ENCODE peak calls at places on chromosomes 5 and 9, in ten cellular contexts. B is stimulated activated CD4-positive, alpha-beta T cell treated with anti-CD3 and anti-CD28 coated beads, Interleukin-4, amount 100 ng/mL, for 4 hours; M is mammary epithelial cell; H is stimulated activated naive B cell treated with anti-CD40 and anti-IgM and Interleukin-4, amounts not matched to agents 10 μg/mL and 1 μg/mL and 100 μg/mL, for 72 hours; J is Caco-2; P is NCI-H1105; A is lower leg skin; R is AG10803; L is NCI-H1417 treated with DMSO at 0.1 percent for 48 hours; F is HEK293T. I is an unnamed sample.

GRCh38 chr9:37029776-37030590 is 4.1 kb downstream of the PAX5 start:
- DNase-seq in B (no peak), M (peak), H (peak), J (no peak), P (no peak), A (no peak), R (no peak), L (no peak), F (no peak), I (no peak)

GRCh38 chr9:88722753-88723152 is 187.8 kb downstream of the NXNL2 start:
- DNase-seq in B (no peak), M (peak), H (no peak), J (no peak), P (no peak), A (no peak), R (no peak), L (no peak), F (no peak), I (no peak)

GRCh38 chr9:81312346-81312745 is 377.0 kb downstream of the TLE1 start:
- DNase-seq in B (no peak), M (no peak), H (no peak), J (no peak), P (no peak), A (no peak), R (no peak), L (no peak), F (no peak), I (no peak)

GRCh38 chr5:15450473-15450872 is 49.5 kb upstream of the FBXL7 start:
- DNase-seq in B (no peak), M (no peak), H (no peak), J (no peak), P (no peak), A (no peak), R (no peak), L (no peak), F (no peak), I (no peak)

GRCh38 chr9:19998153-19998552 is 209.3 kb upstream of the SLC24A2 start:
- DNase-seq in B (no peak), M (no peak), H (no peak), J (no peak), P (no peak), A (no peak), R (peak), L (no peak), F (no peak), I (no peak)

GRCh38 chr5:108681079-108681921 is 66.4 kb upstream of the FER start:
- DNase-seq in B (no peak), M (peak), H (peak), J (peak), P (no peak), A (peak), R (peak), L (no peak), F (peak), I (no peak)

GRCh38 chr9:137474271-137474670 is 15.1 kb upstream of the NSMF start:
- DNase-seq in B (no peak), M (no peak), H (no peak), J (no peak), P (no peak), A (no peak), R (no peak), L (no peak), F (no peak), I (no peak)

GRCh38 chr9:120764476-120764875 is 28.7 kb downstream of the FBXW2 start:
- DNase-seq in B (no peak), M (no peak), H (no peak), J (no peak), P (no peak), A (no peak), R (no peak), L (no peak), F (no peak), I (no peak)

GRCh38 chr5:35171991-35172390 is 58.3 kb downstream of the PRLR start:
- DNase-seq in B (no peak), M (no peak), H (no peak), J (no peak), P (no peak), A (no peak), R (no peak), L (no peak), F (no peak), I (no peak)

GRCh38 chr5:77076961-77077820 is 9.9 kb downstream of the ZBED3 start:
- DNase-seq in B (peak), M (peak), H (peak), J (no peak), P (peak), A (no peak), R (peak), L (no peak), F (no peak), I (peak)

GRCh38 chr5:60092671-60093422 is 199.3 kb upstream of the PDE4D start:
- DNase-seq in B (no peak), M (peak), H (no peak), J (no peak), P (no peak), A (no peak), R (peak), L (no peak), F (no peak), I (no peak)

GRCh38 chr5:174317261-174317894 is 271.9 kb downstream of the NSG2 start:
- DNase-seq in B (no peak), M (peak), H (no peak), J (peak), P (peak), A (no peak), R (peak), L (no peak), F (peak), I (no peak)

GRCh38 chr5:135447298-135447929 is at the start of gene DCANP1:
- DNase-seq in B (no peak), M (no peak), H (no peak), J (no peak), P (no peak), A (no peak), R (no peak), L (no peak), F (no peak), I (no peak)

GRCh38 chr5:122492675-122493074 is 180.6 kb downstream of the SNCAIP start:
- DNase-seq in B (no peak), M (no peak), H (no peak), J (no peak), P (no peak), A (no peak), R (peak), L (no peak), F (peak), I (no peak)

GRCh38 chr9:120757268-120757900 is 35.8 kb downstream of the FBXW2 start:
- DNase-seq in B (no peak), M (no peak), H (no peak), J (no peak), P (no peak), A (no peak), R (no peak), L (no peak), F (no peak), I (no peak)

GRCh38 chr5:177469061-177469628 is 4.3 kb downstream of the DBN1 start:
- DNase-seq in B (no peak), M (no peak), H (no peak), J (no peak), P (no peak), A (no peak), R (peak), L (no peak), F (no peak), I (no peak)

GRCh38 chr5:175889910-175890684 is 18.7 kb downstream of the CPLX2 start:
- DNase-seq in B (no peak), M (no peak), H (no peak), J (no peak), P (peak), A (no peak), R (no peak), L (no peak), F (no peak), I (no peak)

GRCh38 chr5:135227064-135228022 is 171.7 kb downstream of the MACROH2A1 start:
- DNase-seq in B (no peak), M (no peak), H (no peak), J (no peak), P (no peak), A (no peak), R (no peak), L (no peak), F (no peak), I (no peak)

GRCh38 chr5:17305964-17306725 is 88.7 kb downstream of the BASP1 start:
- DNase-seq in B (no peak), M (peak), H (no peak), J (peak), P (no peak), A (peak), R (peak), L (no peak), F (peak), I (no peak)

GRCh38 chr9:6428940-6429889 is 16.2 kb downstream of the UHRF2 start:
- DNase-seq in B (no peak), M (no peak), H (peak), J (no peak), P (no peak), A (no peak), R (no peak), L (no peak), F (no peak), I (no peak)

GRCh38 chr9:89474939-89475338 is 23.0 kb downstream of the SEMA4D start:
- DNase-seq in B (no peak), M (no peak), H (no peak), J (no peak), P (no peak), A (no peak), R (no peak), L (no peak), F (no peak), I (no peak)

GRCh38 chr9:6098431-6098830 is 83.0 kb upstream of the RANBP6 start:
- DNase-seq in B (no peak), M (peak), H (no peak), J (no peak), P (no peak), A (no peak), R (peak), L (no peak), F (no peak), I (no peak)